ENCODE peak calls at places on chromosomes 6 and 20, in eight cellular contexts. A, C, R, D, X, M, T and S are unnamed samples.

GRCh38 chr6:134258849-134259306 is 59.0 kb downstream of the SGK1 start:
- DNase-seq in A (no peak), C (no peak), R (no peak), D (no peak), X (no peak), M (no peak), T (no peak), S (no peak)

GRCh38 chr6:6688951-6689350 is 100.4 kb downstream of the LY86 start:
- DNase-seq in A (no peak), C (no peak), R (no peak), D (no peak), X (no peak), M (no peak), T (no peak), S (no peak)

GRCh38 chr6:74851598-74851997 is 354.3 kb downstream of the COL12A1 start:
- DNase-seq in A (no peak), C (peak), R (no peak), D (no peak), X (no peak), M (no peak), T (peak), S (no peak)

GRCh38 chr6:10485406-10485805 is 35.7 kb upstream of the GCNT2 start:
- DNase-seq in A (no peak), C (no peak), R (no peak), D (no peak), X (no peak), M (no peak), T (no peak), S (no peak)

GRCh38 chr20:56630086-56630493 is 984 bp downstream of the TFAP2C start:
- DNase-seq in A (peak), C (peak), R (peak), D (peak), X (peak), M (no peak), T (peak), S (no peak)

GRCh38 chr20:32329817-32330554 is 28.1 kb upstream of the ASXL1 start:
- DNase-seq in A (no peak), C (no peak), R (no peak), D (no peak), X (no peak), M (no peak), T (no peak), S (no peak)

GRCh38 chr20:13891575-13891974 is 98.8 kb downstream of the SEL1L2 start:
- DNase-seq in A (no peak), C (no peak), R (no peak), D (no peak), X (no peak), M (no peak), T (no peak), S (no peak)

GRCh38 chr6:29014729-29015608 is 9.9 kb upstream of the ZNF311 start:
- DNase-seq in A (no peak), C (peak), R (no peak), D (no peak), X (no peak), M (peak), T (peak), S (no peak)

GRCh38 chr6:110646419-110646698 is 168.9 kb downstream of the CDK19 start:
- DNase-seq in A (no peak), C (no peak), R (no peak), D (no peak), X (no peak), M (no peak), T (no peak), S (no peak)

GRCh38 chr6:118712955-118713354 is 61.6 kb upstream of the CEP85L start:
- DNase-seq in A (no peak), C (peak), R (no peak), D (no peak), X (no peak), M (peak), T (peak), S (no peak)

GRCh38 chr6:41325446-41326066 is 9.9 kb upstream of the NCR2 start:
- DNase-seq in A (no peak), C (no peak), R (no peak), D (no peak), X (no peak), M (no peak), T (no peak), S (no peak)

GRCh38 chr6:26342106-26342999 is 22.6 kb upstream of the BTN3A2 start:
- DNase-seq in A (no peak), C (no peak), R (no peak), D (no peak), X (no peak), M (no peak), T (no peak), S (no peak)

GRCh38 chr20:50338479-50339195 is 148.0 kb downstream of the CEBPB start:
- DNase-seq in A (no peak), C (peak), R (no peak), D (peak), X (peak), M (no peak), T (peak), S (no peak)

GRCh38 chr20:50804453-50805348 is 9.8 kb downstream of the BCAS4 start:
- DNase-seq in A (no peak), C (no peak), R (no peak), D (peak), X (no peak), M (no peak), T (no peak), S (no peak)

GRCh38 chr6:44304282-44305199 is 8.6 kb downstream of the AARS2 start:
- DNase-seq in A (no peak), C (peak), R (no peak), D (peak), X (peak), M (peak), T (peak), S (peak)

GRCh38 chr6:108989700-108990099 is 104.9 kb downstream of the SESN1 start:
- DNase-seq in A (no peak), C (no peak), R (no peak), D (no peak), X (no peak), M (no peak), T (no peak), S (no peak)

GRCh38 chr6:137665342-137665741 is 171.1 kb upstream of the OLIG3 start:
- DNase-seq in A (no peak), C (no peak), R (no peak), D (no peak), X (no peak), M (no peak), T (no peak), S (no peak)

GRCh38 chr6:145744619-145745018 is 9.3 kb upstream of the EPM2A start:
- DNase-seq in A (no peak), C (no peak), R (no peak), D (no peak), X (no peak), M (no peak), T (no peak), S (no peak)

GRCh38 chr20:41119593-41120561 is 17.5 kb upstream of the PLCG1 start:
- DNase-seq in A (no peak), C (no peak), R (no peak), D (no peak), X (no peak), M (peak), T (no peak), S (no peak)

GRCh38 chr6:36605560-36606391 is 11.6 kb downstream of the SRSF3 start:
- DNase-seq in A (no peak), C (no peak), R (no peak), D (no peak), X (no peak), M (no peak), T (peak), S (no peak)

GRCh38 chr6:110180228-110181008 is at the start of gene CDC40:
- DNase-seq in A (peak), C (peak), R (peak), D (peak), X (peak), M (no peak), T (no peak), S (no peak)

GRCh38 chr20:3194617-3195280 is 9.7 kb downstream of the DDRGK1 start:
- DNase-seq in A (no peak), C (no peak), R (no peak), D (no peak), X (no peak), M (no peak), T (no peak), S (no peak)

GRCh38 chr20:22789661-22790060 is 205.3 kb upstream of the FOXA2 start:
- DNase-seq in A (no peak), C (no peak), R (no peak), D (no peak), X (no peak), M (no peak), T (peak), S (no peak)

GRCh38 chr20:53736122-53736756 is 142.6 kb upstream of the ZNF217 start:
- DNase-seq in A (no peak), C (no peak), R (no peak), D (no peak), X (no peak), M (peak), T (peak), S (no peak)

GRCh38 chr6:27281105-27281539 is 31.0 kb downstream of the POM121L2 start:
- DNase-seq in A (no peak), C (no peak), R (no peak), D (no peak), X (no peak), M (no peak), T (no peak), S (no peak)

GRCh38 chr6:122788663-122789062 is 395 bp upstream of the SMPDL3A start:
- DNase-seq in A (no peak), C (no peak), R (no peak), D (no peak), X (no peak), M (no peak), T (no peak), S (no peak)

GRCh38 chr6:51468704-51469103 is 618.7 kb downstream of the PKHD1 start:
- DNase-seq in A (no peak), C (no peak), R (no peak), D (no peak), X (no peak), M (no peak), T (no peak), S (no peak)

GRCh38 chr6:12537389-12537788 is 179.2 kb upstream of the PHACTR1 start:
- DNase-seq in A (no peak), C (no peak), R (no peak), D (no peak), X (no peak), M (no peak), T (peak), S (no peak)

GRCh38 chr6:158624684-158625682 is 19.6 kb downstream of the DYNLT1 start:
- DNase-seq in A (no peak), C (no peak), R (no peak), D (peak), X (no peak), M (no peak), T (no peak), S (no peak)

GRCh38 chr20:23063573-23063972 is 14.1 kb upstream of the THBD start:
- DNase-seq in A (no peak), C (no peak), R (no peak), D (no peak), X (no peak), M (no peak), T (no peak), S (no peak)

GRCh38 chr6:106279179-106279578 is 46.4 kb downstream of the ATG5 start:
- DNase-seq in A (no peak), C (peak), R (no peak), D (no peak), X (no peak), M (no peak), T (no peak), S (no peak)

GRCh38 chr6:53134601-53135235 is 13.9 kb downstream of the GCM1 start:
- DNase-seq in A (no peak), C (no peak), R (no peak), D (no peak), X (no peak), M (peak), T (peak), S (no peak)

GRCh38 chr6:35691027-35691824 is 2.5 kb upstream of the FKBP5 start:
- DNase-seq in A (peak), C (peak), R (no peak), D (no peak), X (no peak), M (no peak), T (peak), S (no peak)

GRCh38 chr20:53827996-53828672 is 234.5 kb upstream of the ZNF217 start:
- DNase-seq in A (no peak), C (peak), R (no peak), D (no peak), X (no peak), M (peak), T (peak), S (peak)

GRCh38 chr6:11994875-11995461 is 17.1 kb upstream of the HIVEP1 start:
- DNase-seq in A (no peak), C (no peak), R (no peak), D (no peak), X (no peak), M (no peak), T (no peak), S (no peak)